ENCODE peak calls at places on chromosomes 2 and 18, in eight cellular contexts. One of them, this sample, is unnamed.

GRCh38 chr18:36829362-36830140 is 624 bp downstream of the KIAA1328 start:
- DNase-seq in lung: no peak
- DNase-seq in K562: no peak
- DNase-seq in transverse colon: no peak
- DNase-seq in ovary: no peak
- DNase-seq in HepG2: peak; percentile 25
- DNase-seq in adrenal gland: no peak
- DNase-seq in stomach: no peak
- DNase-seq in this sample: no peak

GRCh38 chr2:70647873-70648481 is 94.4 kb upstream of the TGFA start:
- DNase-seq in lung: peak; percentile 63
- DNase-seq in K562: peak; percentile 68
- DNase-seq in transverse colon: peak; percentile 72
- DNase-seq in ovary: peak; percentile 72
- DNase-seq in HepG2: peak; percentile 43
- DNase-seq in adrenal gland: peak; percentile 87
- DNase-seq in stomach: peak; percentile 74
- DNase-seq in this sample: peak; percentile 78

GRCh38 chr18:75977069-75977468 is 518.0 kb downstream of the ZNF516 start:
- DNase-seq in lung: no peak
- DNase-seq in K562: no peak
- DNase-seq in transverse colon: no peak
- DNase-seq in ovary: no peak
- DNase-seq in HepG2: no peak
- DNase-seq in adrenal gland: no peak
- DNase-seq in stomach: no peak
- DNase-seq in this sample: no peak

GRCh38 chr2:55364189-55365055 is 55.2 kb downstream of the CCDC88A start:
- DNase-seq in lung: peak; percentile 62
- DNase-seq in K562: no peak
- DNase-seq in transverse colon: no peak
- DNase-seq in ovary: no peak
- DNase-seq in HepG2: no peak
- DNase-seq in adrenal gland: peak; percentile 76
- DNase-seq in stomach: peak; percentile 34
- DNase-seq in this sample: peak; percentile 60

GRCh38 chr2:225438263-225438662 is 38.8 kb downstream of the NYAP2 start:
- DNase-seq in lung: no peak
- DNase-seq in K562: no peak
- DNase-seq in transverse colon: no peak
- DNase-seq in ovary: no peak
- DNase-seq in HepG2: no peak
- DNase-seq in adrenal gland: no peak
- DNase-seq in stomach: no peak
- DNase-seq in this sample: no peak

GRCh38 chr18:37242091-37242490 is 323.5 kb downstream of the CELF4 start:
- DNase-seq in lung: no peak
- DNase-seq in K562: no peak
- DNase-seq in transverse colon: no peak
- DNase-seq in ovary: no peak
- DNase-seq in HepG2: no peak
- DNase-seq in adrenal gland: peak; percentile 31
- DNase-seq in stomach: no peak
- DNase-seq in this sample: no peak

GRCh38 chr2:26735883-26736588 is 28.0 kb upstream of the SLC35F6 start:
- DNase-seq in lung: no peak
- DNase-seq in K562: no peak
- DNase-seq in transverse colon: no peak
- DNase-seq in ovary: no peak
- DNase-seq in HepG2: peak; percentile 48
- DNase-seq in adrenal gland: peak; percentile 85
- DNase-seq in stomach: no peak
- DNase-seq in this sample: no peak

GRCh38 chr2:11056614-11057013 is 98.7 kb upstream of the SLC66A3 start:
- DNase-seq in lung: peak; percentile 22
- DNase-seq in K562: no peak
- DNase-seq in transverse colon: no peak
- DNase-seq in ovary: no peak
- DNase-seq in HepG2: no peak
- DNase-seq in adrenal gland: no peak
- DNase-seq in stomach: no peak
- DNase-seq in this sample: no peak

DNA sequence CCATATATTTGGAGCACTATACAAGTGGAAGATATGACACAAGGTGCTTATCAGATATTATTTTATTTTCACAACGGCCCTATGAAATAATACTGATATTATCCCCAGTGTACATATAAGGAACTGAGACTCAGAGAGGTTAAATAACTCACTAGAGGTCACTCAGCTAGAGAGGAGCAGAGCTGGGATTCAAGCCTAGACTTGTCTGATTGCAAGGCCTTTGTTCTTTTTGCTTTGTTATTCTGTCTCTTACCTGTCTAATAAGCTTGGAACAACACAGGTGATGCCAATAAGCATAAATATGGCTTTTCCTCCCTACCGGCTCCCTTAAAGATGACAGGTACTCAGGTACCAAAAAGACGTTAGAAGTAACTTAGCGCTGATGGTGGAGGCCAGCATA is 4.8 kb upstream of the SLC40A1 start:
- DNase-seq in lung: no peak
- DNase-seq in K562: no peak
- DNase-seq in transverse colon: no peak
- DNase-seq in ovary: no peak
- DNase-seq in HepG2: no peak
- DNase-seq in adrenal gland: no peak
- DNase-seq in stomach: no peak
- DNase-seq in this sample: no peak
- H3K27me3 ChIP-seq in lung: no peaks in the 10 kb centered on the region
- H3K27me3 ChIP-seq in K562: no peaks in the 10 kb centered on the region
- H3K27me3 ChIP-seq in transverse colon: no peaks in the 10 kb centered on the region
- H3K27me3 ChIP-seq in ovary: no peaks in the 10 kb centered on the region
- H3K27me3 ChIP-seq in HepG2: no peaks in the 10 kb centered on the region
- H3K27me3 ChIP-seq in adrenal gland: no peaks in the 10 kb centered on the region
- H3K27me3 ChIP-seq in stomach: no peaks in the 10 kb centered on the region
- H3K27me3 ChIP-seq in this sample: no peaks in the 10 kb centered on the region

GRCh38 chr18:61589724-61590065 is 256.5 kb downstream of the CDH20 start:
- DNase-seq in lung: no peak
- DNase-seq in K562: no peak
- DNase-seq in transverse colon: no peak
- DNase-seq in ovary: no peak
- DNase-seq in HepG2: no peak
- DNase-seq in adrenal gland: no peak
- DNase-seq in stomach: no peak
- DNase-seq in this sample: no peak
- TF ChIP-seq CTCF in lung: no peak
- TF ChIP-seq CTCF in K562: no peak
- TF ChIP-seq CTCF in transverse colon: no peak
- TF ChIP-seq CTCF in ovary: no peak
- TF ChIP-seq CTCF in HepG2: no peak
- TF ChIP-seq CTCF in adrenal gland: no peak
- TF ChIP-seq CTCF in stomach: no peak
- TF ChIP-seq CTCF in this sample: no peak

GRCh38 chr2:37916512-37917082 is 8.5 kb upstream of the RMDN2 start:
- DNase-seq in lung: peak; percentile 69
- DNase-seq in K562: no peak
- DNase-seq in transverse colon: peak; percentile 55
- DNase-seq in ovary: peak; percentile 46
- DNase-seq in HepG2: no peak
- DNase-seq in adrenal gland: peak; percentile 85
- DNase-seq in stomach: no peak
- DNase-seq in this sample: peak; percentile 70
- H3K4me3 ChIP-seq in lung: no peak overlapping the region
- H3K4me3 ChIP-seq in K562: no peak overlapping the region
- H3K4me3 ChIP-seq in transverse colon: no peak overlapping the region
- H3K4me3 ChIP-seq in ovary: no peak overlapping the region
- H3K4me3 ChIP-seq in HepG2: no peak overlapping the region
- H3K4me3 ChIP-seq in adrenal gland: no peak overlapping the region
- H3K4me3 ChIP-seq in stomach: no peak overlapping the region
- H3K4me3 ChIP-seq in this sample: no peak overlapping the region

GRCh38 chr2:66439291-66440010 is 4.5 kb downstream of the MEIS1 start:
- DNase-seq in lung: no peak
- DNase-seq in K562: no peak
- DNase-seq in transverse colon: no peak
- DNase-seq in ovary: peak; percentile 58
- DNase-seq in HepG2: no peak
- DNase-seq in adrenal gland: peak; percentile 57
- DNase-seq in stomach: no peak
- DNase-seq in this sample: no peak

GRCh38 chr2:66438498-66439290 is 3.8 kb downstream of the MEIS1 start:
- DNase-seq in lung: no peak
- DNase-seq in K562: no peak
- DNase-seq in transverse colon: no peak
- DNase-seq in ovary: no peak
- DNase-seq in HepG2: no peak
- DNase-seq in adrenal gland: no peak
- DNase-seq in stomach: no peak
- DNase-seq in this sample: no peak

GRCh38 chr2:66441651-66442365 is 6.9 kb downstream of the MEIS1 start:
- DNase-seq in lung: no peak
- DNase-seq in K562: no peak
- DNase-seq in transverse colon: no peak
- DNase-seq in ovary: no peak
- DNase-seq in HepG2: no peak
- DNase-seq in adrenal gland: no peak
- DNase-seq in stomach: no peak
- DNase-seq in this sample: no peak

GRCh38 chr2:66440692-66441091 is 5.8 kb downstream of the MEIS1 start:
- DNase-seq in lung: no peak
- DNase-seq in K562: no peak
- DNase-seq in transverse colon: no peak
- DNase-seq in ovary: peak; percentile 70
- DNase-seq in HepG2: no peak
- DNase-seq in adrenal gland: peak; percentile 80
- DNase-seq in stomach: no peak
- DNase-seq in this sample: peak; percentile 29

GRCh38 chr2:66440011-66440542 is 5.2 kb downstream of the MEIS1 start:
- DNase-seq in lung: no peak
- DNase-seq in K562: no peak
- DNase-seq in transverse colon: no peak
- DNase-seq in ovary: peak; percentile 52
- DNase-seq in HepG2: no peak
- DNase-seq in adrenal gland: peak; percentile 58
- DNase-seq in stomach: no peak
- DNase-seq in this sample: no peak
- H3K27me3 ChIP-seq in lung: no peaks in the 10 kb centered on the region
- H3K27me3 ChIP-seq in K562: no peaks in the 10 kb centered on the region
- H3K27me3 ChIP-seq in transverse colon: peaks cover 84% of the 10 kb centered on the region
- H3K27me3 ChIP-seq in ovary: no peaks in the 10 kb centered on the region
- H3K27me3 ChIP-seq in HepG2: no peaks in the 10 kb centered on the region
- H3K27me3 ChIP-seq in adrenal gland: no peaks in the 10 kb centered on the region
- H3K27me3 ChIP-seq in stomach: peaks cover 58% of the 10 kb centered on the region
- H3K27me3 ChIP-seq in this sample: no peaks in the 10 kb centered on the region

GRCh38 chr2:227033471-227034148 is 130.4 kb downstream of the COL4A4 start:
- DNase-seq in lung: no peak
- DNase-seq in K562: peak; percentile 35
- DNase-seq in transverse colon: peak; percentile 59
- DNase-seq in ovary: no peak
- DNase-seq in HepG2: peak; percentile 43
- DNase-seq in adrenal gland: peak; percentile 66
- DNase-seq in stomach: peak; percentile 70
- DNase-seq in this sample: peak; percentile 58
- TF ChIP-seq CTCF in lung: no peak
- TF ChIP-seq CTCF in K562: peak; percentile 63
- TF ChIP-seq CTCF in transverse colon: peak; percentile 62
- TF ChIP-seq CTCF in ovary: no peak
- TF ChIP-seq CTCF in HepG2: peak; percentile 90
- TF ChIP-seq CTCF in adrenal gland: peak; percentile 5
- TF ChIP-seq CTCF in stomach: peak; percentile 40
- TF ChIP-seq CTCF in this sample: no peak

DNA sequence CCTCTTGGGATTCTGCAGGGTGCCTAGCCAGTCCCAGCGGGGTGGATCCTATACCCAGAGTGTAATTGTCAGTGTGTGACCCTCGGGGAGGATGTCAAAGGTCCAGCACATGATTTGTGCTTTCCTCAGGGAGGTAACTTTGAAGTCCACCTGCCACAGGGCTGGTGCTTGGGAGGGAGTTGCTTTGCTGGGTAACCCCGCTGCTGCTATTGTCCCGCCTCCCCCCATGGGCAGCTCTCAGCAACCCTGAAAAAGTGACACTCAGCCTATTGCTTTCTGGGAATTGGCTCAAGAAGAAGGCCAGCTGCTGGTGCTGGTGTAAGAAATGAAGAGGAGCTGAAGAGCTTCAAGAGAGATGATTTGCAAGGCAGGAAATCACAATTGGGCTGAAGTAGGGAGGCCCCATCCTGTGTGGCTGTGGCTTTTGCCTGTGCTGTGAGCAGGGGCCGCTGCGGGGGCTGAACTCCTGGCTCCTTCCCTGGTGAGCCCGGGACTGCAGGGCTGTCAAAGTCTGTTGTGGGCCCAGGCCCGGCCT is 36.4 kb downstream of the EMILIN2 start:
- DNase-seq in lung: peak; percentile 27
- DNase-seq in K562: no peak
- DNase-seq in transverse colon: peak; percentile 19
- DNase-seq in ovary: peak; percentile 64
- DNase-seq in HepG2: no peak
- DNase-seq in adrenal gland: no peak
- DNase-seq in stomach: no peak
- DNase-seq in this sample: no peak
- H3K4me3 ChIP-seq in lung: no peak overlapping the region
- H3K4me3 ChIP-seq in K562: no peak overlapping the region
- H3K4me3 ChIP-seq in transverse colon: no peak overlapping the region
- H3K4me3 ChIP-seq in ovary: no peak overlapping the region
- H3K4me3 ChIP-seq in HepG2: no peak overlapping the region
- H3K4me3 ChIP-seq in adrenal gland: no peak overlapping the region
- H3K4me3 ChIP-seq in stomach: no peak overlapping the region
- H3K4me3 ChIP-seq in this sample: no peak overlapping the region

GRCh38 chr18:62018761-62019041 is 125.9 kb upstream of the RNF152 start:
- DNase-seq in lung: no peak
- DNase-seq in K562: no peak
- DNase-seq in transverse colon: no peak
- DNase-seq in ovary: no peak
- DNase-seq in HepG2: no peak
- DNase-seq in adrenal gland: no peak
- DNase-seq in stomach: no peak
- DNase-seq in this sample: no peak
- H3K27me3 ChIP-seq in lung: no peaks in the 10 kb centered on the region
- H3K27me3 ChIP-seq in K562: no peaks in the 10 kb centered on the region
- H3K27me3 ChIP-seq in transverse colon: no peaks in the 10 kb centered on the region
- H3K27me3 ChIP-seq in ovary: no peaks in the 10 kb centered on the region
- H3K27me3 ChIP-seq in HepG2: no peaks in the 10 kb centered on the region
- H3K27me3 ChIP-seq in adrenal gland: no peaks in the 10 kb centered on the region
- H3K27me3 ChIP-seq in stomach: no peaks in the 10 kb centered on the region
- H3K27me3 ChIP-seq in this sample: no peaks in the 10 kb centered on the region